ENCODE peak calls at places on chromosomes 5 and 9, in seven cellular contexts. One of them, this sample, is unnamed.

GRCh38 chr9:107807183-107807582 is 317.6 kb upstream of the KLF4 start:
- DNase-seq in left ventricle myocardium inferior: no peak
- DNase-seq in brain microvascular endothelial cell: peak; percentile 53
- DNase-seq in left lung: no peak
- DNase-seq in esophagus squamous epithelium: no peak
- DNase-seq in kidney: no peak
- DNase-seq in tibial artery: no peak
- DNase-seq in this sample: no peak

GRCh38 chr5:119359737-119360413 is 4.1 kb downstream of the TNFAIP8 start:
- DNase-seq in kidney: no peak
- DNase-seq in brain microvascular endothelial cell: no peak
- DNase-seq in esophagus squamous epithelium: no peak
- DNase-seq in tibial artery: no peak
- DNase-seq in left lung: no peak
- DNase-seq in left ventricle myocardium inferior: no peak
- DNase-seq in this sample: no peak

GRCh38 chr9:116360974-116361373 is 207.4 kb downstream of the PAPPA start:
- DNase-seq in esophagus squamous epithelium: no peak
- DNase-seq in kidney: no peak
- DNase-seq in brain microvascular endothelial cell: no peak
- DNase-seq in left ventricle myocardium inferior: no peak
- DNase-seq in tibial artery: no peak
- DNase-seq in left lung: no peak
- DNase-seq in this sample: no peak

GRCh38 chr5:57442080-57442839 is 40.4 kb downstream of the ACTBL2 start:
- DNase-seq in kidney: no peak
- DNase-seq in brain microvascular endothelial cell: peak; percentile 97
- DNase-seq in esophagus squamous epithelium: no peak
- DNase-seq in tibial artery: no peak
- DNase-seq in left lung: no peak
- DNase-seq in left ventricle myocardium inferior: no peak
- DNase-seq in this sample: no peak

GRCh38 chr5:75931175-75931574 is 152.0 kb upstream of the SV2C start:
- DNase-seq in esophagus squamous epithelium: no peak
- DNase-seq in left ventricle myocardium inferior: no peak
- DNase-seq in kidney: no peak
- DNase-seq in brain microvascular endothelial cell: no peak
- DNase-seq in tibial artery: no peak
- DNase-seq in left lung: no peak
- DNase-seq in this sample: no peak

GRCh38 chr9:14075218-14075617 is 238.7 kb downstream of the NFIB start:
- DNase-seq in brain microvascular endothelial cell: no peak
- DNase-seq in tibial artery: no peak
- DNase-seq in left lung: no peak
- DNase-seq in esophagus squamous epithelium: no peak
- DNase-seq in kidney: no peak
- DNase-seq in left ventricle myocardium inferior: no peak
- DNase-seq in this sample: no peak

GRCh38 chr5:129110742-129111141 is 16.2 kb downstream of the ISOC1 start:
- DNase-seq in left ventricle myocardium inferior: no peak
- DNase-seq in left lung: no peak
- DNase-seq in esophagus squamous epithelium: no peak
- DNase-seq in brain microvascular endothelial cell: no peak
- DNase-seq in tibial artery: no peak
- DNase-seq in kidney: no peak
- DNase-seq in this sample: no peak

GRCh38 chr9:7045361-7045760 is 287.6 kb downstream of the KDM4C start:
- DNase-seq in brain microvascular endothelial cell: no peak
- DNase-seq in esophagus squamous epithelium: no peak
- DNase-seq in left ventricle myocardium inferior: no peak
- DNase-seq in left lung: no peak
- DNase-seq in tibial artery: no peak
- DNase-seq in kidney: no peak
- DNase-seq in this sample: no peak

GRCh38 chr5:27472875-27473274 is 434.5 kb upstream of the CDH9 start:
- DNase-seq in tibial artery: no peak
- DNase-seq in left ventricle myocardium inferior: no peak
- DNase-seq in kidney: no peak
- DNase-seq in left lung: no peak
- DNase-seq in brain microvascular endothelial cell: no peak
- DNase-seq in esophagus squamous epithelium: no peak
- DNase-seq in this sample: no peak

GRCh38 chr9:3435732-3436131 is 90.1 kb downstream of the RFX3 start:
- DNase-seq in tibial artery: no peak
- DNase-seq in left lung: no peak
- DNase-seq in left ventricle myocardium inferior: no peak
- DNase-seq in brain microvascular endothelial cell: no peak
- DNase-seq in kidney: no peak
- DNase-seq in esophagus squamous epithelium: no peak
- DNase-seq in this sample: no peak

GRCh38 chr9:37528652-37529072 is 42.9 kb downstream of the POLR1E start:
- DNase-seq in kidney: no peak
- DNase-seq in tibial artery: no peak
- DNase-seq in esophagus squamous epithelium: no peak
- DNase-seq in left lung: no peak
- DNase-seq in left ventricle myocardium inferior: no peak
- DNase-seq in brain microvascular endothelial cell: peak; percentile 69
- DNase-seq in this sample: no peak

GRCh38 chr9:9998491-9999287 is 614.1 kb downstream of the PTPRD start:
- DNase-seq in left lung: no peak
- DNase-seq in esophagus squamous epithelium: no peak
- DNase-seq in kidney: no peak
- DNase-seq in brain microvascular endothelial cell: no peak
- DNase-seq in tibial artery: no peak
- DNase-seq in left ventricle myocardium inferior: no peak
- DNase-seq in this sample: no peak

GRCh38 chr5:63170496-63170895 is 591.9 kb downstream of the LRRC70 start:
- DNase-seq in kidney: no peak
- DNase-seq in left ventricle myocardium inferior: no peak
- DNase-seq in tibial artery: no peak
- DNase-seq in esophagus squamous epithelium: no peak
- DNase-seq in left lung: no peak
- DNase-seq in brain microvascular endothelial cell: no peak
- DNase-seq in this sample: no peak

GRCh38 chr5:119171686-119172085 is 100.8 kb downstream of the DMXL1 start:
- DNase-seq in brain microvascular endothelial cell: no peak
- DNase-seq in tibial artery: no peak
- DNase-seq in left lung: no peak
- DNase-seq in left ventricle myocardium inferior: no peak
- DNase-seq in kidney: no peak
- DNase-seq in esophagus squamous epithelium: no peak
- DNase-seq in this sample: no peak

GRCh38 chr5:31664566-31664965 is 25.6 kb downstream of the PDZD2 start:
- DNase-seq in tibial artery: no peak
- DNase-seq in left lung: no peak
- DNase-seq in left ventricle myocardium inferior: no peak
- DNase-seq in esophagus squamous epithelium: no peak
- DNase-seq in brain microvascular endothelial cell: no peak
- DNase-seq in kidney: no peak
- DNase-seq in this sample: no peak

GRCh38 chr9:121455527-121456239 is 44.0 kb downstream of the GGTA1 start:
- DNase-seq in tibial artery: no peak
- DNase-seq in brain microvascular endothelial cell: no peak
- DNase-seq in left ventricle myocardium inferior: no peak
- DNase-seq in kidney: no peak
- DNase-seq in esophagus squamous epithelium: no peak
- DNase-seq in left lung: no peak
- DNase-seq in this sample: no peak

GRCh38 chr5:2591777-2592453 is 159.6 kb downstream of the IRX2 start:
- DNase-seq in tibial artery: no peak
- DNase-seq in kidney: peak; percentile 37
- DNase-seq in brain microvascular endothelial cell: no peak
- DNase-seq in esophagus squamous epithelium: no peak
- DNase-seq in left lung: peak; percentile 62
- DNase-seq in left ventricle myocardium inferior: no peak
- DNase-seq in this sample: no peak

GRCh38 chr9:130426883-130427282 is 17.9 kb upstream of the ASS1 start:
- DNase-seq in tibial artery: peak; percentile 83
- DNase-seq in esophagus squamous epithelium: no peak
- DNase-seq in brain microvascular endothelial cell: peak; percentile 44
- DNase-seq in left ventricle myocardium inferior: no peak
- DNase-seq in kidney: no peak
- DNase-seq in left lung: no peak
- DNase-seq in this sample: no peak

GRCh38 chr9:100472725-100473261 is at the start of gene TMEFF1:
- DNase-seq in esophagus squamous epithelium: no peak
- DNase-seq in left ventricle myocardium inferior: peak; percentile 23
- DNase-seq in brain microvascular endothelial cell: no peak
- DNase-seq in left lung: peak; percentile 83
- DNase-seq in kidney: peak; percentile 73
- DNase-seq in tibial artery: no peak
- DNase-seq in this sample: no peak

GRCh38 chr9:80351612-80352011 is 779.8 kb downstream of the TLE4 start:
- DNase-seq in brain microvascular endothelial cell: no peak
- DNase-seq in tibial artery: no peak
- DNase-seq in kidney: no peak
- DNase-seq in esophagus squamous epithelium: no peak
- DNase-seq in left ventricle myocardium inferior: no peak
- DNase-seq in left lung: no peak
- DNase-seq in this sample: no peak

GRCh38 chr9:38243993-38244392 is 148.5 kb upstream of the ALDH1B1 start:
- DNase-seq in esophagus squamous epithelium: no peak
- DNase-seq in brain microvascular endothelial cell: no peak
- DNase-seq in left ventricle myocardium inferior: no peak
- DNase-seq in tibial artery: no peak
- DNase-seq in kidney: no peak
- DNase-seq in left lung: no peak
- DNase-seq in this sample: no peak

GRCh38 chr9:78365979-78366697 is 69.2 kb downstream of the PSAT1 start:
- DNase-seq in kidney: no peak
- DNase-seq in tibial artery: no peak
- DNase-seq in left lung: no peak
- DNase-seq in brain microvascular endothelial cell: no peak
- DNase-seq in esophagus squamous epithelium: no peak
- DNase-seq in left ventricle myocardium inferior: no peak
- DNase-seq in this sample: no peak

GRCh38 chr9:129125478-129125877 is 14.3 kb downstream of the PTPA start:
- DNase-seq in left ventricle myocardium inferior: no peak
- DNase-seq in brain microvascular endothelial cell: peak; percentile 92
- DNase-seq in left lung: peak; percentile 36
- DNase-seq in esophagus squamous epithelium: no peak
- DNase-seq in kidney: no peak
- DNase-seq in tibial artery: no peak
- DNase-seq in this sample: no peak

GRCh38 chr9:133387680-133388079 is 11.5 kb downstream of the STKLD1 start:
- DNase-seq in brain microvascular endothelial cell: no peak
- DNase-seq in esophagus squamous epithelium: no peak
- DNase-seq in kidney: no peak
- DNase-seq in tibial artery: no peak
- DNase-seq in left lung: no peak
- DNase-seq in left ventricle myocardium inferior: no peak
- DNase-seq in this sample: no peak

GRCh38 chr5:177469750-177470525 is 3.5 kb downstream of the DBN1 start:
- DNase-seq in esophagus squamous epithelium: no peak
- DNase-seq in kidney: no peak
- DNase-seq in tibial artery: no peak
- DNase-seq in left lung: no peak
- DNase-seq in left ventricle myocardium inferior: no peak
- DNase-seq in brain microvascular endothelial cell: no peak
- DNase-seq in this sample: no peak
- H3K27ac ChIP-seq in esophagus squamous epithelium: no peak overlapping the region
- H3K27ac ChIP-seq in kidney: no peak overlapping the region
- H3K27ac ChIP-seq in tibial artery: peak overlapping the region; percentile 20
- H3K27ac ChIP-seq in left lung: no peak overlapping the region
- H3K27ac ChIP-seq in left ventricle myocardium inferior: peak overlapping the region; percentile 92
- H3K27ac ChIP-seq in brain microvascular endothelial cell: peak overlapping the region; percentile 73
- H3K27ac ChIP-seq in this sample: no peak overlapping the region

GRCh38 chr5:172902497-172903472 is 56.4 kb upstream of the RPL26L1 start:
- DNase-seq in left lung: peak; percentile 91
- DNase-seq in left ventricle myocardium inferior: peak; percentile 81
- DNase-seq in esophagus squamous epithelium: no peak
- DNase-seq in tibial artery: peak; percentile 93
- DNase-seq in kidney: peak; percentile 94
- DNase-seq in brain microvascular endothelial cell: peak; percentile 97
- DNase-seq in this sample: peak; percentile 94
- TF ChIP-seq CTCF in left lung: no peak
- TF ChIP-seq CTCF in left ventricle myocardium inferior: peak; percentile 62
- TF ChIP-seq CTCF in esophagus squamous epithelium: no peak
- TF ChIP-seq CTCF in tibial artery: peak; percentile 54
- TF ChIP-seq CTCF in kidney: peak; percentile 66
- TF ChIP-seq CTCF in brain microvascular endothelial cell: peak; percentile 70
- TF ChIP-seq CTCF in this sample: peak; percentile 36

DNA sequence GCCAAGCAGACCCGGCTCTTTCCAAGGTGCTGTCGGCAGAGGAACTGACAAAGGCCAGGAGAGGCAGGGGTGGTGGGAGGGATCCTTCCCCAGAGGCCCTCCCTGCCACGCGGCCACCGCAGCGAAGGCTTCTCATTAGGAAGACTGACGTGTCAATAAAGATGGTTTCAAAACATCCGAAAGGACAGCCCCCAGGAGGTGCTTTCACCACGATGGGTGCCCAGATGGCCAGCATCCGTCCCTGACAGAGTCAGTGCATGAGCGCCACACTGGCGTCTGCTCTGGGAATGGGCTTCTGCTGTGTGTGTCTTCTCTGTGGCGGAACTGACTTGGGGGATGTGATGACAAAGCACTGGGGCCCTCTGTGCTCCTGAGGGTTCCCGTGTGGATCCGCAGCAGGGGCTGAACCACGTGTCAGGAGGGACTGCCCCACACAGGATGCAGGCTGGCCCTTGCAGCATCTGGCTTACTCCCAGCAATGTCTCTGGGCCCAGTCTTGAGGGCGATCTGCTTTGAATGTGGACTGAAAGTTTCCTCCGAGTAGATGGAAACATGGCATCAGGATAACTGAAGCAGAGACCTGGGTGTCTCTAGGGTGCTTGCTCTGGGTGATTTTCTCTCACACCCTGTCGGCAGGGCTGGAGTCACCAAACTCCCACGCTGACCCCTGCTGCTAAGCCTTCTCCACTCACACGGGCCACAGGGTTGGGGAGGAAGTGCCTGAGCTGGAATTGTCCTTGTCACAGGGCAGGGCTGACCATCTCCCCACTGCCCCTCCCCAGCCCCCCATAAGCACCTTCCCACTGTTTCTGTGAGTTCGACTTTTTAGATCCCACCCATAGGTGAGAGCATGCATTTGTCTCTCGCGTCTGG is 213.2 kb downstream of the FANCC start:
- DNase-seq in tibial artery: no peak
- DNase-seq in brain microvascular endothelial cell: no peak
- DNase-seq in left lung: no peak
- DNase-seq in kidney: peak; percentile 65
- DNase-seq in left ventricle myocardium inferior: no peak
- DNase-seq in esophagus squamous epithelium: no peak
- DNase-seq in this sample: no peak
- H3K27ac ChIP-seq in tibial artery: peak overlapping the region; percentile 93
- H3K27ac ChIP-seq in brain microvascular endothelial cell: no peak overlapping the region
- H3K27ac ChIP-seq in left lung: no peak overlapping the region
- H3K27ac ChIP-seq in kidney: no peak overlapping the region
- H3K27ac ChIP-seq in left ventricle myocardium inferior: peak overlapping the region; percentile 57
- H3K27ac ChIP-seq in esophagus squamous epithelium: peak overlapping the region; percentile 83
- H3K27ac ChIP-seq in this sample: no peak overlapping the region

DNA sequence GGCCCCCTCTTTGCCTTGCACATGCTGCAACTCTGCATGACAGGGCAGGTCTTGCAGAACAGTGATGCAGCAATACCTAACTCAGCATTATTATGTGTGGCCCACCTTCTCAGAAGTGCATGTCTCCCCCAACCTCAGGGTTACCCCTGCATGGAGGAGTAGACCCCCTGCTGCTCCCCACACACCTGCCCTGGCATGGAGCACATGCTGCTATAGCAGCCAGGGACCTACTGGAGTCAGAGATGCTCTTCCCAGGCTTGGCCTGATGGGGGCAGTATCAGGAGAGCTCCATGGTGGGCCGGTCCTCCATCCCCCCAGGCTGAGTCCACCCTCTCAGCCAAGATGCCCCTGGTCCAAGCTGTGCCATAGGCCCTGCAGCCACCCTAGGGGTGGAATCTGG is 13.2 kb upstream of the BOD1 start:
- DNase-seq in esophagus squamous epithelium: no peak
- DNase-seq in left lung: no peak
- DNase-seq in brain microvascular endothelial cell: no peak
- DNase-seq in kidney: peak; percentile 40
- DNase-seq in left ventricle myocardium inferior: no peak
- DNase-seq in tibial artery: no peak
- DNase-seq in this sample: no peak
- TF ChIP-seq CTCF in esophagus squamous epithelium: no peak
- TF ChIP-seq CTCF in left lung: no peak
- TF ChIP-seq CTCF in brain microvascular endothelial cell: peak; percentile 57
- TF ChIP-seq CTCF in kidney: no peak
- TF ChIP-seq CTCF in left ventricle myocardium inferior: peak; percentile 29
- TF ChIP-seq CTCF in tibial artery: no peak
- TF ChIP-seq CTCF in this sample: peak; percentile 42

This sample was measured in adrenal gland.